ENCODE peak calls at places on chromosomes 11 and 22, in nine cellular contexts. Y is fibroblast of mammary gland, T is coronary artery, C is body of pancreas, O is BJ, A is ovary, Z is PC-9, W is AG04450, B is cardiac fibroblast. E is an unnamed sample.
A peak's percentile ranks its signal among the peaks of the same experiment; 100 is the strongest.

GRCh38 chr11:95134491-95134890 is 44.8 kb downstream of the ENDOD1 start:
- DNase-seq in Y (peak; percentile 81), B (peak; percentile 85), W (no peak), A (no peak), Z (peak; percentile 94), T (no peak), O (peak; percentile 70), C (no peak), E (peak; percentile 99)

GRCh38 chr11:71433648-71434450 is 14.3 kb downstream of the DHCR7 start:
- DNase-seq in W (no peak), Y (peak; percentile 52), B (peak; percentile 47), A (peak; percentile 86), O (no peak), T (no peak), C (no peak), Z (no peak), E (peak; percentile 43)

GRCh38 chr11:33147559-33147958 is 13.7 kb downstream of the CSTF3 start:
- DNase-seq in B (peak; percentile 24), C (no peak), Y (peak; percentile 62), W (no peak), O (no peak), T (no peak), A (no peak), Z (no peak), E (peak; percentile 60)

GRCh38 chr22:46934746-46935491 is 172.5 kb downstream of the TBC1D22A start:
- DNase-seq in W (peak; percentile 81), A (no peak), C (peak; percentile 66), T (no peak), B (peak; percentile 97), Z (peak; percentile 91), O (peak; percentile 52), Y (peak; percentile 94), E (peak; percentile 98)

GRCh38 chr11:62472063-62472884 is 53.4 kb downstream of the SCGB1A1 start:
- DNase-seq in T (no peak), O (no peak), B (peak; percentile 25), C (peak; percentile 4), A (peak; percentile 35), W (no peak), Y (peak; percentile 68), Z (peak; percentile 88), E (peak; percentile 28)

GRCh38 chr11:67662142-67662805 is 11.7 kb upstream of the ACY3 start:
- DNase-seq in C (no peak), T (no peak), A (no peak), Z (no peak), W (no peak), O (no peak), Y (no peak), B (no peak), E (no peak)

GRCh38 chr11:101860694-101861371 is 54.0 kb upstream of the CEP126 start:
- DNase-seq in C (peak; percentile 43), T (no peak), O (no peak), B (peak; percentile 81), W (no peak), Y (peak; percentile 73), Z (peak; percentile 68), A (peak; percentile 54), E (peak; percentile 68)

GRCh38 chr11:97717922-97718321 is 1302.8 kb upstream of the CNTN5 start:
- DNase-seq in C (no peak), T (no peak), A (no peak), Z (no peak), O (no peak), W (no peak), B (no peak), Y (no peak), E (no peak)

GRCh38 chr11:117183724-117184349 is 5.3 kb downstream of the SIDT2 start:
- DNase-seq in A (no peak), T (peak; percentile 63), C (peak; percentile 62), Y (no peak), B (no peak), O (no peak), W (no peak), Z (no peak), E (peak; percentile 52)

GRCh38 chr11:10798330-10798980 is 10.3 kb downstream of the EIF4G2 start:
- DNase-seq in Z (no peak), B (no peak), W (no peak), O (no peak), T (no peak), C (no peak), Y (no peak), A (no peak), E (no peak)

GRCh38 chr11:45816614-45817013 is 11.7 kb downstream of the SLC35C1 start:
- DNase-seq in O (no peak), Z (no peak), T (no peak), C (no peak), A (no peak), B (no peak), Y (no peak), W (no peak), E (no peak)

GRCh38 chr11:13338437-13339069 is 61.0 kb downstream of the BMAL1 start:
- DNase-seq in T (no peak), Y (peak; percentile 62), W (no peak), B (peak; percentile 76), Z (peak; percentile 44), A (no peak), C (no peak), O (peak; percentile 26), E (peak; percentile 59)

GRCh38 chr22:41539146-41540005 is 4.9 kb downstream of the POLR3H start:
- DNase-seq in C (no peak), Z (no peak), Y (peak; percentile 42), B (no peak), T (no peak), O (no peak), A (no peak), W (no peak), E (no peak)

GRCh38 chr22:48712558-48712957 is 1115.1 kb downstream of the BRD1 start:
- DNase-seq in B (no peak), C (no peak), Z (no peak), O (no peak), T (no peak), Y (no peak), A (no peak), W (no peak), E (no peak)

DNA sequence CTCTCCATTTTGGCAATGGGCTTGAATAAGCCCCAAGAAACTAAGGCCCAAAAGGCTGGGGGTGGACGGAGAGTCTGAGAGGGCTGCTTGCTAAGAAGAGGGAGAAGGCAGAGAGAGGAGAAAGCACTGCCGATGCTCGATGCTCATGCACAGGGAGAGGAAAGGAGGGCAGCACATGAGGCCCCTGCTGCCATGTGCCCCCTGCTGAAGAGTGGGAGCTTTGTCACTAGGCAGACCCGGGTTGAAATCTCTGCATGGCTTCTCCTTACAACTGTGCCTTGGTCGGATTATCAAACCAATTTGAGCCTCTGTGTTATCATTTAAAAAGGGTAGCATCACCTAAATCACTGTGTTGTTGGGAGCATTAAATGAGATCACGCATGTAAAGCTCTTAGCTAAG is 330.4 kb downstream of the NXPE2 start:
- DNase-seq in B (no peak), O (no peak), Y (no peak), T (no peak), C (no peak), Z (no peak), W (no peak), A (no peak), E (no peak)
- TF ChIP-seq CTCF in B (no peak), O (no peak), Y (no peak), T (no peak), C (no peak), Z (no peak), W (no peak), A (no peak), E (no peak)

GRCh38 chr11:121844016-121844415 is 272.0 kb downstream of the BLID start:
- DNase-seq in B (no peak), W (no peak), O (no peak), A (no peak), Z (no peak), C (no peak), Y (no peak), T (no peak), E (no peak)

GRCh38 chr11:121838571-121838970 is 277.4 kb downstream of the BLID start:
- DNase-seq in T (no peak), B (no peak), Z (no peak), Y (no peak), C (no peak), O (no peak), A (no peak), W (no peak), E (no peak)

GRCh38 chr11:121842186-121842585 is 273.8 kb downstream of the BLID start:
- DNase-seq in Y (no peak), C (no peak), A (no peak), W (no peak), Z (no peak), B (no peak), O (no peak), T (no peak), E (no peak)

GRCh38 chr11:121839821-121840220 is 276.2 kb downstream of the BLID start:
- DNase-seq in T (no peak), A (no peak), C (no peak), Y (peak; percentile 38), O (no peak), B (peak; percentile 48), Z (no peak), W (no peak), E (no peak)

GRCh38 chr11:121841487-121842167 is 274.4 kb downstream of the BLID start:
- DNase-seq in A (no peak), T (no peak), Y (peak; percentile 81), Z (no peak), B (peak; percentile 88), C (no peak), W (peak; percentile 71), O (peak; percentile 75), E (no peak)
- H3K4me3 ChIP-seq in A (no peak overlapping the region), T (no peak overlapping the region), Y (no peak overlapping the region), Z (no peak overlapping the region), B (no peak overlapping the region), C (no peak overlapping the region), W (no peak overlapping the region), O (no peak overlapping the region), E (no peak overlapping the region)

GRCh38 chr11:47443028-47443700 is 5.8 kb downstream of the RAPSN start:
- DNase-seq in A (no peak), O (no peak), T (no peak), Z (no peak), Y (no peak), C (no peak), B (no peak), W (no peak), E (no peak)
- TF ChIP-seq CTCF in A (no peak), O (no peak), T (no peak), Z (no peak), Y (no peak), C (no peak), B (no peak), W (peak; percentile 6), E (peak; percentile 12)

GRCh38 chr11:63840356-63841060 is 1.6 kb downstream of the MARK2 start:
- DNase-seq in Y (no peak), O (no peak), T (no peak), W (no peak), A (no peak), B (peak; percentile 9), Z (no peak), C (no peak), E (no peak)

GRCh38 chr11:63845305-63845704 is 6.4 kb downstream of the MARK2 start:
- DNase-seq in O (peak; percentile 18), Z (peak; percentile 81), W (peak; percentile 47), T (no peak), A (no peak), B (peak; percentile 88), Y (peak; percentile 86), C (peak; percentile 31), E (peak; percentile 94)

GRCh38 chr11:63841554-63841953 is 2.6 kb downstream of the MARK2 start:
- DNase-seq in Y (no peak), W (no peak), B (peak; percentile 36), C (peak; percentile 32), A (no peak), T (no peak), Z (peak; percentile 84), O (no peak), E (peak; percentile 86)

GRCh38 chr11:63845911-63846310 is 7.0 kb downstream of the MARK2 start:
- DNase-seq in A (no peak), C (no peak), B (no peak), Z (no peak), O (no peak), T (no peak), W (no peak), Y (no peak), E (no peak)

GRCh38 chr11:63843042-63843441 is 4.1 kb downstream of the MARK2 start:
- DNase-seq in B (no peak), C (peak; percentile 60), Z (no peak), O (no peak), T (no peak), Y (no peak), W (no peak), A (no peak), E (no peak)
- H3K4me3 ChIP-seq in B (no peak overlapping the region), C (no peak overlapping the region), Z (peak overlapping the region; percentile 24), O (no peak overlapping the region), T (no peak overlapping the region), Y (no peak overlapping the region), W (no peak overlapping the region), A (no peak overlapping the region), E (no peak overlapping the region)

E was measured in epithelial cell of esophagus.